ENCODE peak calls at places on chromosomes 11 and 22, in four cellular contexts. Y is IMR-90, B is mesenchymal stem cell, J is neuronal stem cell. E is an unnamed sample.

GRCh38 chr11:123231263-123231662 is 36.2 kb upstream of the CLMP start:
- DNase-seq in Y (peak), B (peak), J (no peak), E (peak)

GRCh38 chr11:121699801-121700200 is 247.0 kb upstream of the SORL1-AS1 start:
- DNase-seq in Y (no peak), B (no peak), J (no peak), E (no peak)

GRCh38 chr11:43942651-43943356 is 367 bp downstream of the C11orf96 start:
- DNase-seq in Y (peak), B (peak), J (no peak), E (no peak)

GRCh38 chr11:44430140-44430539 is 120.2 kb upstream of the ALX4 start:
- DNase-seq in Y (no peak), B (no peak), J (no peak), E (no peak)

GRCh38 chr11:35798423-35798822 is 135.8 kb downstream of the TRIM44 start:
- DNase-seq in Y (peak), B (peak), J (no peak), E (no peak)

GRCh38 chr11:76161261-76161961 is 44.9 kb downstream of the WNT11 start:
- DNase-seq in Y (no peak), B (no peak), J (no peak), E (no peak)

GRCh38 chr11:66003291-66003690 is 988 bp downstream of the BANF1 start:
- DNase-seq in Y (no peak), B (no peak), J (no peak), E (no peak)

GRCh38 chr11:130638624-130639023 is 190.2 kb downstream of the ADAMTS15 start:
- DNase-seq in Y (no peak), B (no peak), J (no peak), E (no peak)

GRCh38 chr22:43878079-43878795 is 13.6 kb downstream of the PNPLA5 start:
- DNase-seq in Y (peak), B (no peak), J (no peak), E (no peak)

GRCh38 chr11:14907411-14908213 is 15.6 kb upstream of the CYP2R1 start:
- DNase-seq in Y (peak), B (peak), J (no peak), E (peak)

GRCh38 chr11:61828629-61829407 is 718 bp downstream of the FADS2 start:
- DNase-seq in Y (no peak), B (peak), J (peak), E (peak)

GRCh38 chr11:61829806-61830205 is 1.7 kb downstream of the FADS2 start:
- DNase-seq in Y (no peak), B (no peak), J (no peak), E (no peak)

GRCh38 chr11:61826930-61827572 is 1.0 kb upstream of the FADS2 start:
- DNase-seq in Y (no peak), B (no peak), J (no peak), E (no peak)

GRCh38 chr11:61827573-61828378 is at the start of gene FADS2:
- DNase-seq in Y (peak), B (peak), J (peak), E (peak)

DNA sequence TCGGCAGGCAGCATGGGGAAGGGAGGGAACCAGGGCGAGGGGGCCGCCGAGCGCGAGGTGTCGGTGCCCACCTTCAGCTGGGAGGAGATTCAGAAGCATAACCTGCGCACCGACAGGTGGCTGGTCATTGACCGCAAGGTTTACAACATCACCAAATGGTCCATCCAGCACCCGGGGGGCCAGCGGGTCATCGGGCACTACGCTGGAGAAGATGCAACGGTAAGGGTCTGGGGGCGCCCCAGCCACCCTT is 204 bp downstream of the FADS2 start:
- DNase-seq in Y (no peak), B (no peak), J (no peak), E (no peak)
- H3K18ac ChIP-seq in Y (peak), B (peak), J (peak), E (peak)

GRCh38 chr22:37032134-37032534 is 12.6 kb downstream of the MPST start:
- DNase-seq in Y (no peak), B (peak), J (no peak), E (no peak)

GRCh38 chr22:37032535-37033460 is 13.3 kb downstream of the MPST start:
- DNase-seq in Y (peak), B (peak), J (no peak), E (peak)

GRCh38 chr22:37036655-37037377 is 14.7 kb upstream of the KCTD17 start:
- DNase-seq in Y (no peak), B (no peak), J (no peak), E (no peak)

GRCh38 chr22:37030560-37031281 is 11.2 kb downstream of the MPST start:
- DNase-seq in Y (no peak), B (no peak), J (no peak), E (no peak)

GRCh38 chr22:37033605-37034430 is 14.3 kb downstream of the MPST start:
- DNase-seq in Y (no peak), B (no peak), J (no peak), E (no peak)
- H2BK15ac ChIP-seq in Y (no peak), B (no peak), J (no peak), E (no peak)

DNA sequence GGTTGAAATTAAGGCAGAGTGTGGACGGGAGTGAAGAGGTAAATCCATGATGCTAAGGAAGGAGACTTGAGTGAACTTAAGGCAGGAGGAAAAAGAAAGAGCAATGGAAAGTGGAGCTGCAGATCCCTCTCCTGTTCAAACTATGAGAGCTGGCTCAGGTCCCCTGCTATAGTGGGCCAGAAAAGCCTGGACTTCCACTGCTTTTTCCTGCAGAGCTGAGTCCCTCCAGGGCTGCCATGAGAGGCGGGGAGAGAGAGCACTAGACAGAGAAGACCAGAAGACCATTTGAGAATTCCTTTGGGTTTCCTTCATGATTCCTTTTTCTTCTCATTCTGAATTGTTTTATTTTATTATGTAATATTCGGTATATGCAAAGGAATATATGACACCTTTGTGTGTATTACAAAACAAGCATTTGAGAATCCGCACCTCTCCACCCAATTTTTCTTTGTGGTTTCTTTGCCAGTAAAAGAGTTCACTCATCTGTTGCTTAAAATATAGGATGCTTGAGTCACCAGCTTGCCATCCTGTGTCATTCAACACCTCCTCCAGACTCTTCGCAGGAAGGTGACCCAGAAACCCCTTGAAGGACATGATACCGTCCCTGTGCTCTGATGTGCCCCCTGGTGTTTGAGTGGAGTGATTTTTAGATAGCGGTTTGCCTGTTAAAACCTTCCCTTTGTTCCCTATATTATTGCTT is 24.4 kb downstream of the SREBF2 start:
- DNase-seq in Y (peak), B (peak), J (peak), E (peak)
- H3K18ac ChIP-seq in Y (no peak), B (no peak), J (no peak), E (peak)

DNA sequence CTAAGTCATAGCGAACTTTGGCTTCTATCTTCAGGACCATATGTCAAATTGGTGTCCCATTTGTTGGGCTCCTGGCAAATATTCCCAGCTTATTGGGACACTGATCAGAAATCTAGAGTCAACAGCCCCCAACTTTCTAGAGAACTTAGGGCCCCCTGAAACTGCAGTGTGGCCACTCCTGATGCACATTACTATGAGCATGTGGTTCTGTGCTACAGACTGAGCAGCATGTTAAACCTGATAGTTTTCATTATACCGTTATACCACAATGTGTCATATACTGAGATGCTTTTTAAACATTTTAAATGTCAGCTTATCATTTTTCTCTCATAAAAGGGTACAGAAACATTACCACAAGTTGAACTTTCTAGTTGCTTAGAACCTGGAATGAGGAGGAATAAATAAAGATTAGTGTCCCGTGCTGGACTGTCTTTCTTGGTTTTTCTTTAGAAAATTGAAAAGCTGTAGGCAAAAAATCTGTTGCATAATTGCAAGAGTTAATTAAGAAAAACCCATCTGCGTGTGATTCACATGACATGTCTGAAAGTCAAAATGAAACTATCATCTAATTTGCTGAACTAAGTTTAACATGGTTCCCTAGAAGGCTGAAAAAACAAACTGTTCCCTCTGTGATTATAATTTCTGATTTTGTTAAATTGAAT is 16.4 kb upstream of the CTSC start:
- DNase-seq in Y (no peak), B (no peak), J (no peak), E (no peak)
- H2BK15ac ChIP-seq in Y (peak), B (no peak), J (no peak), E (no peak)

GRCh38 chr11:10309163-10310093 is 4.6 kb downstream of the ADM start:
- DNase-seq in Y (peak), B (peak), J (no peak), E (peak)
- H3K18ac ChIP-seq in Y (peak), B (peak), J (peak), E (peak)

GRCh38 chr11:133833101-133833898 is 12.0 kb downstream of the SPATA19 start:
- DNase-seq in Y (no peak), B (no peak), J (no peak), E (no peak)

GRCh38 chr11:133830931-133831907 is 14.1 kb downstream of the SPATA19 start:
- DNase-seq in Y (no peak), B (no peak), J (no peak), E (no peak)

GRCh38 chr11:133834399-133835257 is 10.7 kb downstream of the SPATA19 start:
- DNase-seq in Y (no peak), B (no peak), J (no peak), E (no peak)

GRCh38 chr11:133833899-133834296 is 11.4 kb downstream of the SPATA19 start:
- DNase-seq in Y (no peak), B (no peak), J (no peak), E (no peak)

DNA sequence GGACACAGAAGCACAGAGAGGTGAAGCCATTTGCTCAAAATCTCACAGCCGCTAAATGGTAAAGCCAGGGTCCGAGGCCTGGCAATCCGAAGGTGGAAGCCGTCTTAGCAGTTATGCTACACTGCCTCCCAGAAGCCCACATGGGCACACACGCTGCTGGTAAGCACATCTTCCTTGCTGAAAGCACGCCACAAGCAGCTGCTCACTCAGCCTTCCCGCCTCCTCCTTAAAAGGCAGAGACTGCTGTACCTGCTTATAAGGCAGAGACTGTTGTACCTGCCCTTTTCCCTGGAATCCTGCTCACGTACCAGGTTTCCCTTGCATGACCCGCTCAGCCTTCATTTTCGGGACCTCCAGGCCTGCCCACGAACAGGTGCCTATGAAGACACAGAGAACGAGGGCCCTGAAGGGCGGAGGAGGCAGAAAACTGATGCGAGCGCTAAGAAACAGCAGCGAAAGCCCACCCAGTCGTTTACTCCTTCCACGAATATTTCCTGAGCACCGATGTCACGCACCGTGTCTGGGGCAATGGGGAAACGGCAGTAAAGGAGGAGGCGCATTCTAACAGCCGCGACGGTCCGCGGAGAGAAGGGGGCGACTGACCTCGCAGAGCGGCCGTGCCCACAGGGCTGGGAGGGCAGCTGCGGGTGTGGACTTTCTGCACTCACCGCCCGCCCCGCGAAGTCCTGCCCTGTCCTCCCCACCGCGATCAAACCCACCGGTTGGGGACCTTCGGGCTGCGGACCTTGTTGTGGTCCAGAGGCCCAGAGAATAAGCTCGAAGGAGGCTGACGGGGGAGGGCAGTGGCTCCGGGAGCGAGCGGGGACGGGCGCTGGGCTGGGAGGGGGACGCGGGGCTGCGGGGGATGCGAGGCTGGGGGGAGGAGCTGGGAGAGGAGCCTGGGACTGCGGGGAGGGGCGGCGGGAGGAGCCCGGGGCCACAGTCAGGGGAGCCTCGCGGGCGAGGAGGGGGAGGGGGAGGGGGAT is 12.9 kb downstream of the SPATA19 start:
- DNase-seq in Y (no peak), B (no peak), J (no peak), E (no peak)
- H2BK15ac ChIP-seq in Y (no peak), B (no peak), J (no peak), E (no peak)

E was measured in mesendoderm.